ENCODE peak calls at places on chromosomes 11 and 22, in nine cellular contexts. W is fibroblast of lung; A is EH; T is HCT116; F is GM18507; U is activated CD4-positive, CD25-positive, alpha-beta regulatory T cell treated with anti-CD3 and anti-CD28 coated beads, Interleukin-2, amount 50 U/mL, for 16 hours; S is AML-193; L is cardiac muscle cell; K is stimulated activated naive CD8-positive, alpha-beta T cell treated with anti-CD3 and anti-CD28 coated beads, Interleukin-15, Interleukin-2, amounts not matched to agents 100 U/mL and 50 U/mL, for 24 hours. Z is an unnamed sample.

GRCh38 chr22:37742374-37743092 is 45.7 kb downstream of the TRIOBP start:
- DNase-seq in W (peak), A (peak), T (peak), F (no peak), U (no peak), S (peak), L (no peak), K (peak), Z (no peak)

GRCh38 chr22:50676661-50677492 is 4.3 kb downstream of the SHANK3 start:
- DNase-seq in W (no peak), A (no peak), T (no peak), F (no peak), U (no peak), S (no peak), L (no peak), K (no peak), Z (no peak)

GRCh38 chr11:35045219-35045819 is 93.7 kb upstream of the CD44 start:
- DNase-seq in W (no peak), A (no peak), T (no peak), F (no peak), U (peak), S (no peak), L (no peak), K (peak), Z (no peak)

GRCh38 chr11:92227233-92227593 is 2.6 kb downstream of the FAT3 start:
- DNase-seq in W (no peak), A (no peak), T (no peak), F (no peak), U (no peak), S (no peak), L (no peak), K (no peak), Z (no peak)

GRCh38 chr11:120643254-120643653 is 131.7 kb downstream of the GRIK4 start:
- DNase-seq in W (no peak), A (no peak), T (no peak), F (no peak), U (no peak), S (no peak), L (no peak), K (no peak), Z (no peak)

GRCh38 chr22:49439373-49439772 is 388.3 kb downstream of the BRD1 start:
- DNase-seq in W (no peak), A (no peak), T (no peak), F (no peak), U (no peak), S (no peak), L (no peak), K (no peak), Z (no peak)

GRCh38 chr11:118129475-118130196 is 23.0 kb downstream of the SCN4B start:
- DNase-seq in W (no peak), A (no peak), T (no peak), F (no peak), U (no peak), S (no peak), L (no peak), K (no peak), Z (no peak)

GRCh38 chr11:45147871-45148270 is 1.4 kb downstream of the PRDM11 start:
- DNase-seq in W (no peak), A (no peak), T (no peak), F (no peak), U (no peak), S (no peak), L (no peak), K (no peak), Z (no peak)

GRCh38 chr11:66950113-66950535 is 8.1 kb downstream of the PC start:
- DNase-seq in W (peak), A (peak), T (peak), F (no peak), U (no peak), S (no peak), L (no peak), K (peak), Z (no peak)

GRCh38 chr11:45305874-45306623 is 19.9 kb upstream of the SYT13 start:
- DNase-seq in W (no peak), A (no peak), T (no peak), F (no peak), U (no peak), S (no peak), L (no peak), K (no peak), Z (no peak)

GRCh38 chr11:75582935-75583709 is 21.1 kb downstream of the SERPINH1 start:
- DNase-seq in W (peak), A (peak), T (no peak), F (no peak), U (no peak), S (no peak), L (peak), K (peak), Z (no peak)

GRCh38 chr11:117743121-117743815 is 53.7 kb downstream of the DSCAML1 start:
- DNase-seq in W (no peak), A (no peak), T (no peak), F (no peak), U (no peak), S (no peak), L (no peak), K (no peak), Z (no peak)

GRCh38 chr11:95483339-95483738 is 252.3 kb upstream of the SESN3 start:
- DNase-seq in W (peak), A (peak), T (no peak), F (no peak), U (no peak), S (no peak), L (no peak), K (no peak), Z (no peak)

GRCh38 chr11:46112961-46113617 is 8.2 kb downstream of the PHF21A start:
- DNase-seq in W (peak), A (peak), T (peak), F (no peak), U (peak), S (peak), L (peak), K (no peak), Z (peak)

GRCh38 chr11:48169706-48170105 is 46.9 kb upstream of the OR4B1 start:
- DNase-seq in W (peak), A (peak), T (no peak), F (no peak), U (no peak), S (no peak), L (peak), K (no peak), Z (no peak)

GRCh38 chr22:20568502-20569058 is 61.2 kb downstream of the MED15 start:
- DNase-seq in W (no peak), A (no peak), T (no peak), F (no peak), U (no peak), S (no peak), L (no peak), K (no peak), Z (no peak)

GRCh38 chr11:117815262-117815803 is 9.2 kb downstream of the FXYD2 start:
- DNase-seq in W (no peak), A (no peak), T (no peak), F (peak), U (peak), S (peak), L (no peak), K (peak), Z (peak)

GRCh38 chr11:63682045-63682915 is 980 bp downstream of the RTN3 start:
- DNase-seq in W (no peak), A (peak), T (no peak), F (no peak), U (no peak), S (no peak), L (peak), K (peak), Z (no peak)

GRCh38 chr11:47863189-47863892 is 15.2 kb upstream of the NUP160 start:
- DNase-seq in W (peak), A (peak), T (no peak), F (no peak), U (no peak), S (no peak), L (no peak), K (no peak), Z (no peak)

GRCh38 chr11:10310301-10310841 is 5.5 kb downstream of the ADM start:
- DNase-seq in W (peak), A (peak), T (no peak), F (no peak), U (no peak), S (no peak), L (no peak), K (no peak), Z (no peak)

GRCh38 chr11:64097468-64098317 is 62.0 kb downstream of the FLRT1 start:
- DNase-seq in W (no peak), A (no peak), T (no peak), F (no peak), U (no peak), S (no peak), L (no peak), K (no peak), Z (no peak)

GRCh38 chr11:61961570-61962212 is 5.7 kb downstream of the FTH1 start:
- DNase-seq in W (no peak), A (peak), T (no peak), F (no peak), U (no peak), S (no peak), L (no peak), K (no peak), Z (no peak)

GRCh38 chr11:84045146-84045545 is 759.0 kb upstream of the CCDC90B start:
- DNase-seq in W (no peak), A (no peak), T (no peak), F (no peak), U (no peak), S (no peak), L (no peak), K (no peak), Z (no peak)

GRCh38 chr22:43205748-43206514 is 19.0 kb upstream of the TTLL12 start:
- DNase-seq in W (no peak), A (no peak), T (no peak), F (no peak), U (no peak), S (no peak), L (no peak), K (no peak), Z (no peak)

GRCh38 chr11:77381749-77382693 is 80.5 kb upstream of the GDPD4 start:
- DNase-seq in W (peak), A (peak), T (no peak), F (no peak), U (no peak), S (no peak), L (no peak), K (no peak), Z (no peak)

Z was measured in SIG-M5.